ENCODE peak calls at places on chromosome 14, in eight cellular contexts. R, N, K, T, L, E, O and G are unnamed samples.

GRCh38 chr14:60775296-60775695 is 40.7 kb downstream of the MNAT1 start:
- DNase-seq in T (no peak), O (peak), L (no peak), R (peak), K (no peak), N (no peak), E (peak), G (peak)

GRCh38 chr14:66087231-66087630 is 398.9 kb upstream of the CCDC196 start:
- DNase-seq in R (peak), T (no peak), O (no peak), L (no peak), N (no peak), E (peak), K (no peak), G (no peak)

GRCh38 chr14:55366271-55366670 is 45.4 kb downstream of the ATG14 start:
- DNase-seq in N (no peak), K (no peak), O (peak), L (no peak), T (no peak), E (peak), R (peak), G (no peak)

GRCh38 chr14:64788706-64789105 is 84.5 kb downstream of the PLEKHG3 start:
- DNase-seq in L (no peak), K (no peak), O (peak), E (peak), R (peak), T (peak), N (no peak), G (peak)

GRCh38 chr14:32211068-32211404 is 8.0 kb upstream of the RNU6-8 start:
- DNase-seq in K (no peak), L (no peak), E (no peak), R (no peak), T (no peak), O (no peak), N (no peak), G (no peak)

GRCh38 chr14:71086571-71086970 is 179.3 kb downstream of the PCNX1 start:
- DNase-seq in N (no peak), K (no peak), T (no peak), R (no peak), O (no peak), L (no peak), E (no peak), G (no peak)

GRCh38 chr14:68704736-68705720 is 87.8 kb downstream of the ZFP36L1 start:
- DNase-seq in T (no peak), L (no peak), E (peak), R (no peak), N (peak), K (peak), O (peak), G (no peak)

GRCh38 chr14:67575684-67576083 is 24.4 kb downstream of the PIGH start:
- DNase-seq in K (no peak), O (peak), T (no peak), E (no peak), R (peak), L (no peak), N (no peak), G (no peak)

GRCh38 chr14:77062261-77062660 is 33.8 kb upstream of the IRF2BPL start:
- DNase-seq in L (no peak), E (no peak), O (no peak), K (no peak), N (no peak), R (no peak), T (no peak), G (no peak)

GRCh38 chr14:71555654-71556559 is 376.3 kb upstream of the RGS6 start:
- DNase-seq in O (peak), E (peak), T (peak), L (no peak), K (no peak), N (no peak), R (peak), G (no peak)

GRCh38 chr14:105173145-105173544 is 4.6 kb upstream of the JAG2 start:
- DNase-seq in L (no peak), N (no peak), T (no peak), R (no peak), E (no peak), K (no peak), O (no peak), G (no peak)
- H3K4me3 ChIP-seq in L (no peak), N (no peak), T (no peak), R (no peak), E (no peak), K (no peak), O (no peak), G (no peak)

GRCh38 chr14:24330973-24331674 is 3.7 kb downstream of the ADCY4 start:
- DNase-seq in R (no peak), N (no peak), K (no peak), T (no peak), O (no peak), E (no peak), L (no peak), G (no peak)

GRCh38 chr14:24329736-24330135 is 5.1 kb downstream of the ADCY4 start:
- DNase-seq in L (no peak), E (no peak), T (no peak), K (peak), N (no peak), R (no peak), O (no peak), G (no peak)

GRCh38 chr14:24334431-24335271 is at the start of gene ADCY4:
- DNase-seq in O (no peak), K (peak), R (no peak), E (no peak), T (no peak), N (peak), L (no peak), G (no peak)

GRCh38 chr14:24331731-24332093 is 3.2 kb downstream of the ADCY4 start:
- DNase-seq in N (peak), L (no peak), T (no peak), K (no peak), R (no peak), O (no peak), E (no peak), G (no peak)

GRCh38 chr14:24332094-24332983 is 2.5 kb downstream of the ADCY4 start:
- DNase-seq in R (peak), K (peak), T (no peak), O (peak), N (peak), E (peak), L (peak), G (no peak)
- H3K4me3 ChIP-seq in R (peak), K (peak), T (peak), O (peak), N (peak), E (peak), L (peak), G (peak)

GRCh38 chr14:96205059-96205993 is 687 bp downstream of the BDKRB2 start:
- DNase-seq in R (no peak), L (no peak), K (no peak), O (peak), N (peak), T (no peak), E (no peak), G (no peak)
- H3K4me3 ChIP-seq in R (peak), L (peak), K (peak), O (peak), N (peak), T (peak), E (peak), G (peak)

GRCh38 chr14:98711453-98711852 is 560.5 kb downstream of the BCL11B start:
- DNase-seq in K (no peak), R (no peak), N (no peak), L (no peak), T (no peak), E (no peak), O (peak), G (no peak)

GRCh38 chr14:98707522-98707921 is 564.5 kb downstream of the BCL11B start:
- DNase-seq in O (no peak), N (no peak), L (no peak), K (no peak), E (no peak), R (no peak), T (no peak), G (no peak)

GRCh38 chr14:98704441-98704840 is 567.6 kb downstream of the BCL11B start:
- DNase-seq in E (no peak), O (no peak), K (no peak), R (no peak), N (no peak), T (no peak), L (no peak), G (no peak)

GRCh38 chr14:98705826-98706225 is 566.2 kb downstream of the BCL11B start:
- DNase-seq in T (no peak), R (no peak), N (no peak), L (no peak), O (peak), K (no peak), E (no peak), G (no peak)

DNA sequence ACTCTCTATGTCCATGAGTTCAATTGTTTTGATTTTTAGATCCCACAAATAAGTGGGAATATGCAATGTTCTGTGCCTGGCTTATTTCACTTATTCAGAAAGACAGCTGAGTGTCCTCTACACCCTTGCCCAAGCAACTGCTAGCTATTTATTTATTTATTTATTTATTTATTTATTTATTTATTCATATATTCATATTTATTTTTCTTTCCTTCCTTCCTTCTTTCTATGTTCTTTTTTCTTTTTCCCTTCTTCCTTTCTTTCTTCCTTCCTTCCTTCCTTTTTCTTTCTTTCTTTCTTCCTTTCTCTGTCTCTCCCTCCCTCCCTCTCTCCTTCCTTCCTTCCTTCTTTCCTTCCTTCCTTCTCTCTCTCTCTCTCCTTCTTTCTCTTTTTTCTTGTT is 563.4 kb downstream of the BCL11B start:
- DNase-seq in N (no peak), E (no peak), K (no peak), L (no peak), T (no peak), O (no peak), R (no peak), G (no peak)
- H3K4me3 ChIP-seq in N (no peak), E (no peak), K (no peak), L (no peak), T (no peak), O (no peak), R (no peak), G (no peak)

GRCh38 chr14:49623387-49623786 is 2.8 kb downstream of the MGAT2 start:
- DNase-seq in K (no peak), E (no peak), N (no peak), L (no peak), T (no peak), O (no peak), R (no peak), G (no peak)

GRCh38 chr14:49621114-49621881 is 699 bp downstream of the MGAT2 start:
- DNase-seq in O (no peak), L (peak), K (peak), N (peak), T (no peak), E (peak), R (no peak), G (no peak)

GRCh38 chr14:49620182-49621113 is at the start of the genes MGAT2 and RPL36AL:
- DNase-seq in N (peak), E (peak), K (peak), L (peak), O (peak), R (peak), T (peak), G (peak)

GRCh38 chr14:49622022-49622607 is 1.5 kb downstream of the MGAT2 start:
- DNase-seq in T (no peak), N (peak), L (no peak), O (no peak), E (no peak), K (no peak), R (no peak), G (no peak)

DNA sequence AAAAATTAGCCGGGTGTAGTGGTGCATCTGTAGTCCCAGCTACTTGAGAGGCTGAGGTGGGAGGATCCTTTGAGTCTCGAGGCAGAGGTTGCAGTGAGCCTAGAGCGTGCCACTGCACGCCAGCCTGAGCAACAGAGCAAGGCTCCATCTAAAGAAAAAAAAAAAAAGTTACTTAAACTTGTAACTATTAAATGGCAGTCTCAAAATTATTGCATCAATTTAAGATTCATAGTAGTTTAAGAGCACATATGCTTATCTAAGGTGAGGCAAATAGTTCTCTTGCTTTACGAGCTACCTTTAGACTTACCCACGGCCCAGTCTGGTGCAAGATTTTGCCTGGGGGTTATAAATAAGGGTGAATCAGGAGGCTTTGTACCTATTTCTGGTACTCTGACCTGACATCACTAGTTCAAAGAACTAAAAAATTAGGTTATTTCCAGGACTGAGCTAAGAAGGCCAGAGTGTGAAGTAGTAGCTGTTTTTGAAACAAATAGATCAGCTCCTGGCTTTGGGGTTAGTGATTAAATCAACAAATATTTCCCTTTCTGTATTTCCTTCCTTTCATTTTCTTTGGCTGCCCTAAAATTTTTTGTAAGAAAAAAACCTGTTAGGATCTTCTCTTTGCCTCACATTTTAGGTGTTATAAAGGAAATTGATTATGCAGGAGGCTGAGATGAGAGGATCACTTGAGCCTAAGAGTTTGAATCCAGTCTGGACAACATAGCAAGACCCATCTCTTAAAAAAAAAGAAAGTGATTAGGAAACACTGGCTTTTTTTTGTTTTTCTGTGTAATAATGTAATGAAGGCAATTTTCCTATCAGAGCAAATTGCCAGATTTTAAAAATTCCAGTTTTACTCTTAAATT is 3.6 kb downstream of the MGAT2 start:
- DNase-seq in K (no peak), T (no peak), E (peak), R (no peak), N (no peak), O (peak), L (no peak), G (no peak)
- H3K4me3 ChIP-seq in K (no peak), T (peak), E (no peak), R (no peak), N (no peak), O (no peak), L (no peak), G (no peak)

GRCh38 chr14:36667679-36668078 is 6.0 kb downstream of the PAX9 start:
- DNase-seq in N (no peak), T (no peak), R (no peak), L (no peak), E (no peak), O (no peak), K (no peak), G (no peak)

GRCh38 chr14:36663404-36664321 is 2.0 kb downstream of the PAX9 start:
- DNase-seq in N (peak), E (peak), O (peak), K (no peak), L (no peak), R (peak), T (no peak), G (no peak)

GRCh38 chr14:36664322-36665193 is 2.9 kb downstream of the PAX9 start:
- DNase-seq in E (no peak), L (no peak), K (no peak), T (no peak), N (peak), R (no peak), O (no peak), G (no peak)

GRCh38 chr14:36665887-36666415 is 4.3 kb downstream of the PAX9 start:
- DNase-seq in T (no peak), O (no peak), R (no peak), K (no peak), L (no peak), N (peak), E (no peak), G (no peak)

DNA sequence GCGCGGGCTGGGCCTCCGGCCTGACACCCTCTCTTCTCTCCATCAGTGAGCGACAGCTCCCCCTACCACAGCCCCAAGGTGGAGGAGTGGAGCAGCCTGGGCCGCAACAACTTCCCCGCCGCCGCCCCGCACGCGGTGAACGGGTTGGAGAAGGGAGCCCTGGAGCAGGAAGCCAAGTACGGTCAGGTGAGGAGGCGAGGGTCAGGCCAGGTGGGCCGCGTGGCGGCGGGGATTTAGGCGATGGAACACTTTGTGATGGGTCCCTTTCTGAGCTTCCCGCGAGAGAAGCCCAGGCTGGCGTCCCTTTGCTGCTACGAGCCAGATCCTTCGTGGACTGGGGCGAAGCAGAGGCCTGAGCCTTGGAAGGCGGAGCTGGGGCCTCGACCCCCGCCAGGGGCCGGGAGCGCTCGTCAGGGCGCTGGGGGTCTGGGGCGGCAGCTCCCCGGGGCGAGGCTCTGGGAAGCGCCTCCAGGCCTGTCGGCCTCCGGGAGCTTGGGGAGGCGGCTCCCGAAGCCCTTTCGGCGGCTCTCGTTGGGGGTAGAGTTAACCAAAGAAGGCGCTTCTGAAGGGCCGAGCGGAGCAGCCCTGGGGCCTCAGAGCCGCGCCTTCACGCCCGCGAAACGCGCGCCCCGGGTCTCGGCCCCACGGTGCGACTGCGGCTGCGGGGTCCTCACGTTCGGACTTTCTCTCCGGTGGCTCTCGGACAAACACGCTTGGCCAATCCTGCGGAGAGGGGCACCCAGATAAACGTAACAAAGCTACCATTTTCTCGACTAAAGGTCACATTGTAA is 5.0 kb downstream of the PAX9 start:
- DNase-seq in L (no peak), N (peak), T (no peak), E (no peak), O (no peak), R (no peak), K (no peak), G (no peak)
- H3K4me3 ChIP-seq in L (no peak), N (peak), T (no peak), E (no peak), O (no peak), R (peak), K (peak), G (no peak)